ENCODE peak calls at places on chromosomes 4 and X, in four cellular contexts. H is CD4-positive, alpha-beta T cell; E is PC-3; Q is GM13976. U is an unnamed sample.

GRCh38 chr4:48756689-48757220 is 23.3 kb downstream of the FRYL start:
- DNase-seq in H (no peak), E (no peak), Q (no peak), U (no peak)

GRCh38 chrX:115058276-115058675 is 40.9 kb upstream of the IL13RA2 start:
- DNase-seq in H (no peak), E (peak), Q (no peak), U (no peak)

GRCh38 chrX:724256-724655 is 93.7 kb downstream of the SHOX start:
- DNase-seq in H (no peak), E (no peak), Q (no peak), U (no peak)

GRCh38 chr4:2932951-2933565 is 30.1 kb downstream of the NOP14 start:
- DNase-seq in H (no peak), E (no peak), Q (no peak), U (no peak)

GRCh38 chrX:39214380-39215126 is 413.3 kb downstream of the MID1IP1 start:
- DNase-seq in H (no peak), E (no peak), Q (no peak), U (no peak)

GRCh38 chrX:17374619-17375360 is at the start of gene NHS:
- DNase-seq in H (no peak), E (peak), Q (no peak), U (no peak)

GRCh38 chr4:109005523-109005922 is 242.7 kb upstream of the ETNPPL start:
- DNase-seq in H (no peak), E (peak), Q (no peak), U (no peak)

GRCh38 chr4:82713856-82714255 is 84.7 kb downstream of the SCD5 start:
- DNase-seq in H (no peak), E (no peak), Q (no peak), U (no peak)

GRCh38 chr4:876780-877179 is 50.9 kb upstream of the CPLX1 start:
- DNase-seq in H (no peak), E (no peak), Q (no peak), U (no peak)

GRCh38 chr4:20323991-20324390 is 72.3 kb downstream of the SLIT2 start:
- DNase-seq in H (no peak), E (no peak), Q (no peak), U (no peak)

GRCh38 chr4:91113130-91113706 is 986.0 kb downstream of the CCSER1 start:
- DNase-seq in H (no peak), E (peak), Q (peak), U (peak)

GRCh38 chr4:59553063-59553738 is 1646.9 kb upstream of the ADGRL3 start:
- DNase-seq in H (no peak), E (peak), Q (peak), U (peak)

GRCh38 chr4:77473509-77473908 is 132.1 kb upstream of the CXCL13 start:
- DNase-seq in H (no peak), E (peak), Q (peak), U (peak)

GRCh38 chr4:8523175-8523574 is 57.0 kb upstream of the GPR78 start:
- DNase-seq in H (no peak), E (no peak), Q (no peak), U (no peak)

GRCh38 chr4:31538877-31539276 is 818.7 kb downstream of the PCDH7 start:
- DNase-seq in H (no peak), E (no peak), Q (no peak), U (no peak)
- TF ChIP-seq CTCF in H (no peak), E (no peak), Q (no peak), U (no peak)

GRCh38 chrX:10128386-10128785 is 28.4 kb upstream of the CLCN4 start:
- DNase-seq in H (no peak), E (no peak), Q (no peak), U (no peak)
- TF ChIP-seq CTCF in H (no peak), E (no peak), Q (no peak), U (no peak)

DNA sequence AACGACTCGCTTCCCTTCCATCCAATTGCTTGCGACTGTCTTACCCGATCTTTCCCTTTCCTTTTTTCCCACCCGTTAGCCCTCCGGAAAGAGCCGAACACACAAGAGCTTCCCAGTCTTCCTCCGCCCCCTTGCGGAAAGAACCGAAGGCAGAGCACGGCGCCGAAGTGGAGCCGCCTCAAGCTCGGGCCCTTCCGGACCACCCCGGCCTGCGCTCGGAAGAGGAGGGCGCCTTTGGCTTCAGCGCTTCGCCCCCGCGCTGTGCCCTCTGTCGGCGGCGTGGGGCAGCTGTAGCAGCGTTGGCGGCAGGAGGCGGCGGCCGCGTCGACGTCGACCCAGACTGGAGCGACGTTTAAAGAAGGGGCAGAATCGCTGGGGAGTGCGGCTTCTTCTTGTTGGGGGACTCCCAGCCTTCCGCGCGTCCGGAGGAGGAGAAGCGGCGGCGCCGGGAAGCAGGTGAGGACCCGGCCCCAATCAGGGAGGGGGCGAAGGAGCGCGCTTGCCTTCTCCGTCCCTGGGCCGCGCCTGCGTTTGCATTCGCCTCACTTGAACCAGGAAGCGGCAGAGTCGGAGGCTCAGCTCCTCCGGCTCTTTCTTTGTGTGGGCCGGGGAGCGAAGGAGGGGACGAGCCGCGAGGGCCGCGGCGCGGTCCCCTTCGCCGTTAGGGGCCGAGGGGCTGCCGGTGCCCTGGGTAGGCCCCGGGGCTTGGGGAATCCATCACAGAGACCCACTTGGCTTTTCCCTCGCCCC is at the start of gene ZBTB33:
- DNase-seq in H (peak), E (peak), Q (peak), U (peak)
- TF ChIP-seq CTCF in H (peak), E (peak), Q (peak), U (peak)

DNA sequence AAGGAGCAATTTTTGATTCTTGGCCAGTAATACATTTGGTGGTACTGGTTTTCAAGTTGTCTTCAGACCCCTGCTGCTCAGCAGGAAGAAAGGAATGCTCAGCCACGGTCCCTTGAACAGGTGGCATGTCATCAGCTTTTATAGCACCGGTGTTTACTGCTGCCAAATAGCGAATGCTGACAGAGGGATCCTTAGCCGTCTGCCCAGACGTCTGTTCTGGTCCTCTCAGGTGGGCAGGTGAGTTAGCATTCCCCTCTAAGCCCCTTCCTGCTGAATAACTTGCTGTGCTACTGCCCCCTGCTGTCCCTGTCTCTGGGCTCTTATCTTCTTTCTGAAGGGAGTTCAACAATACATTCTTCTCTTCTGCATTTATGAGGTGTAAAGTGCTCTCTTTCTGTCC is 28.4 kb downstream of the BOD1L1 start:
- DNase-seq in H (no peak), E (no peak), Q (no peak), U (no peak)
- TF ChIP-seq CTCF in H (no peak), E (peak), Q (no peak), U (no peak)

DNA sequence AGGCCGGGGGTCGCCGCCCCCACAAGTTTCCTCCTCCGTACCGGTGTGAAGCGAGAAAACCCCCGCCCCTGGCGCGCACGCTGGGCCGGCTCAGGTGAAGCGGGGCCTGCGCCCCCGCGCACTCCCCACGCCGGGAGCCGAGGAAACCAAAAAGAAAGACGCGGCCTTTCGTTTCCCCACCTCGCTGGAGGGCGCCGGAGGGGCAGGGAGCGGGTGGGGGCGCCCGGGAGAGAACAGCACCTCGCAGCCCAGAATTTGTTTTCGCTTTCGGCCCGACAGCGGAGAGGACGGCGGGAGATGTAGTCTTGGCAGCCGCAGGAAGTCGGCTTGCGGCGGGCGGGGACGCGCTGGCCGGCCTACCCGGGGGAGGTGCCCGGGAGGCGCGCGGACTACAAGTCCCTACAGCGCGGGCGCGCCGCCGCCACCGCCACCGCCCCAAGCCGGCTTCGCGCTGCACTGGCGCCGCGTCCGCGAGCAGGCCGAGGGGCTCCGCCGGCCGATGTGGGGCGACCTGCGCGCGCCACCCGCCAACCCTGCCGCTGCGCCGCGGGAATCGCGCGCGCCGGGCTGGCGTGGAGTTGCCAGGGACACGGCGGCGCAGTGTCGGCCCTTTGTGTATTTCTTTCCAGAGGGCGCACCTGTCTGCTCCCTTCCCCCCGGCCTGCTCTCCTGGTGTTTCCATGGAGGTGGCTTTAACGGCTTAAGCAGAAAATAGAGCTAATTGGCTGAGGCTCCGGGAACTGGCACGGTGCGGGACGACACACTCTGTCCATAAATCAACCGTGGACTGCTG is at the start of gene OTUD4:
- DNase-seq in H (peak), E (peak), Q (peak), U (peak)
- TF ChIP-seq CTCF in H (no peak), E (no peak), Q (peak), U (no peak)

DNA sequence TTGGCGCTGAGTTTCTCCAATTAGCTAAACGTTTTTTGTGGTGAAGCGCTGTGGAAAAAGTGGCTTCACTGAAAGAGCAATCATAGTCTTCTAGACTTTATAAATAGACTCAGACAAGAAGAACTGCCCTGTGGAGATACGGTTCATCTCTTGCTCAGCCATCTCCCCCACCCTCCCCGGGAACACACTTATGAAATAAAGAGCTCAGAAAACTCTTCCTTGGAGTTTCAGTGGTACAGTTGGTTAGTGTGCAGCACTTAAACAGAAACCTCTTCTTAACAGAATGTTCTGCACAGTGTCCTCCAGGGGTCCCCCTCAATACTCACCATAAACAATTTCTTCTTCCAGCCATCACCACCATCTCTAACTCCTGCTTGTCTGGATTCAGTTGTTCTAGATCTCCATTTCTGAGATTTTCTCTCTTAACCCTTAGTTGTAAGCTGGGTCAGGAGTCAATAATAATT is 313.0 kb downstream of the ARHGAP10 start:
- DNase-seq in H (no peak), E (no peak), Q (peak), U (peak)
- TF ChIP-seq CTCF in H (peak), E (peak), Q (no peak), U (no peak)

GRCh38 chr4:146192060-146192459 is 16.5 kb downstream of the LSM6 start:
- DNase-seq in H (no peak), E (no peak), Q (no peak), U (no peak)
- TF ChIP-seq CTCF in H (no peak), E (peak), Q (no peak), U (no peak)